ENCODE peak calls at places on chromosomes 7 and 10, in eight cellular contexts. W is H54, A is NCI-H2171 treated with DMSO at 0.1 percent for 48 hours, Q is hippocampal formation, M is NCI-H446, N is GM04504, T is gastrocnemius medialis, X is T-helper 2 cell. I is an unnamed sample.

GRCh38 chr7:25242678-25243077 is 14.4 kb upstream of the NPVF start:
- DNase-seq in T (no peak), Q (no peak), M (no peak), N (no peak), W (no peak), A (no peak), X (no peak), I (no peak)

GRCh38 chr7:92402920-92403759 is 44.1 kb upstream of the GATAD1 start:
- DNase-seq in T (no peak), Q (no peak), N (peak; percentile 28), M (no peak), A (no peak), W (no peak), X (no peak), I (no peak)

GRCh38 chr10:22807238-22807637 is 92.9 kb upstream of the PIP4K2A start:
- DNase-seq in M (no peak), Q (no peak), N (no peak), W (no peak), X (no peak), A (no peak), T (no peak), I (no peak)

GRCh38 chr7:140350056-140350455 is 48.3 kb downstream of the SLC37A3 start:
- DNase-seq in T (no peak), W (no peak), N (no peak), A (no peak), M (no peak), X (no peak), Q (no peak), I (no peak)

GRCh38 chr10:110512461-110513187 is 14.9 kb downstream of the DUSP5 start:
- DNase-seq in M (peak; percentile 60), T (no peak), W (peak; percentile 71), Q (no peak), N (peak; percentile 78), A (no peak), X (no peak), I (no peak)

GRCh38 chr10:75110006-75110632 is 1.3 kb upstream of the SAMD8 start:
- DNase-seq in X (no peak), Q (no peak), M (no peak), A (no peak), N (no peak), T (no peak), W (no peak), I (no peak)

GRCh38 chr7:158020706-158021095 is 566.9 kb downstream of the PTPRN2 start:
- DNase-seq in T (no peak), X (no peak), Q (no peak), M (no peak), N (no peak), W (no peak), A (no peak), I (no peak)

GRCh38 chr10:124088944-124089343 is 4.5 kb downstream of the CHST15 start:
- DNase-seq in A (no peak), X (no peak), Q (no peak), W (no peak), M (no peak), N (no peak), T (peak; percentile 75), I (no peak)

GRCh38 chr7:21603972-21604749 is 61.3 kb downstream of the DNAH11 start:
- DNase-seq in Q (no peak), N (no peak), A (no peak), T (no peak), M (no peak), W (no peak), X (no peak), I (no peak)

GRCh38 chr7:22576941-22577927 is 77.2 kb upstream of the STEAP1B start:
- DNase-seq in Q (no peak), M (no peak), A (no peak), X (no peak), T (peak; percentile 59), N (peak; percentile 97), W (no peak), I (no peak)

GRCh38 chr10:102596506-102596971 is 47.7 kb upstream of the TRIM8 start:
- DNase-seq in T (no peak), W (peak; percentile 65), A (peak; percentile 57), M (peak; percentile 29), N (peak; percentile 29), X (peak; percentile 24), Q (no peak), I (no peak)

GRCh38 chr7:43693687-43694398 is 35.5 kb downstream of the COA1 start:
- DNase-seq in T (no peak), Q (no peak), X (no peak), N (peak; percentile 47), A (no peak), W (peak; percentile 53), M (no peak), I (no peak)

GRCh38 chr10:131195552-131196159 is 115.9 kb downstream of the TCERG1L start:
- DNase-seq in M (no peak), A (no peak), Q (no peak), N (no peak), X (no peak), T (no peak), W (no peak), I (no peak)

GRCh38 chr10:66925896-66926719 is at the start of gene LRRTM3:
- DNase-seq in A (peak; percentile 44), Q (peak; percentile 70), X (peak; percentile 84), M (peak; percentile 41), W (peak; percentile 52), T (no peak), N (peak; percentile 55), I (no peak)

GRCh38 chr10:31129261-31129660 is 97.6 kb upstream of the ZNF438 start:
- DNase-seq in T (no peak), N (peak; percentile 56), M (peak; percentile 76), W (no peak), Q (no peak), A (peak; percentile 57), X (no peak), I (no peak)

GRCh38 chr10:47331954-47332353 is 9.7 kb downstream of the GDF2 start:
- DNase-seq in X (no peak), T (no peak), Q (no peak), A (no peak), N (no peak), M (no peak), W (no peak), I (no peak)

GRCh38 chr7:36084485-36085091 is 68.5 kb upstream of the EEPD1 start:
- DNase-seq in W (no peak), N (peak; percentile 11), X (no peak), Q (no peak), A (peak; percentile 84), T (peak; percentile 46), M (no peak), I (no peak)

GRCh38 chr10:99711129-99711719 is 20.7 kb downstream of the COX15 start:
- DNase-seq in T (no peak), M (peak; percentile 0), Q (no peak), N (no peak), A (peak; percentile 4), X (peak; percentile 57), W (peak; percentile 8), I (peak; percentile 3)

GRCh38 chr7:156434706-156435105 is 205.9 kb upstream of the RNF32 start:
- DNase-seq in M (no peak), N (no peak), W (no peak), X (no peak), Q (no peak), T (no peak), A (no peak), I (no peak)

GRCh38 chr10:24957624-24958435 is 5.4 kb upstream of the PRTFDC1 start:
- DNase-seq in N (peak; percentile 89), W (peak; percentile 42), A (no peak), M (peak; percentile 9), T (peak; percentile 11), X (no peak), Q (no peak), I (no peak)

GRCh38 chr7:101488826-101489572 is 126.3 kb downstream of the COL26A1 start:
- DNase-seq in T (no peak), M (no peak), A (peak; percentile 66), X (no peak), Q (no peak), N (peak; percentile 26), W (no peak), I (no peak)

GRCh38 chr7:8258734-8259133 is 3.2 kb downstream of the ICA1 start:
- DNase-seq in N (no peak), Q (no peak), X (no peak), T (no peak), M (no peak), W (no peak), A (no peak), I (no peak)

GRCh38 chr7:143002106-143002505 is 24.8 kb downstream of the OR9A2 start:
- DNase-seq in T (no peak), W (no peak), N (no peak), X (peak; percentile 16), A (no peak), M (no peak), Q (no peak), I (no peak)

GRCh38 chr10:119488675-119489074 is 53.8 kb downstream of the RGS10 start:
- DNase-seq in T (no peak), N (no peak), A (no peak), M (no peak), X (no peak), Q (no peak), W (no peak), I (no peak)

GRCh38 chr7:106535234-106536026 is 125.5 kb downstream of the CCDC71L start:
- DNase-seq in X (no peak), T (no peak), A (no peak), M (no peak), N (peak; percentile 74), W (no peak), Q (no peak), I (no peak)

GRCh38 chr7:98520356-98520932 is 96.6 kb upstream of the NPTX2 start:
- DNase-seq in N (no peak), A (no peak), W (peak; percentile 19), M (no peak), Q (no peak), T (no peak), X (no peak), I (no peak)

GRCh38 chr10:132688580-132689420 is 97.1 kb downstream of the NKX6-2 start:
- DNase-seq in Q (no peak), X (no peak), A (no peak), N (no peak), T (no peak), W (no peak), M (no peak), I (no peak)

GRCh38 chr10:73911553-73912004 is 647 bp downstream of the PLAU start:
- DNase-seq in N (no peak), M (no peak), Q (no peak), W (no peak), A (no peak), X (no peak), T (no peak), I (no peak)

GRCh38 chr7:47535033-47535703 is 46.7 kb downstream of the TNS3 start:
- DNase-seq in Q (no peak), X (no peak), A (peak; percentile 91), W (no peak), N (no peak), M (no peak), T (no peak), I (no peak)

GRCh38 chr7:151518105-151518780 is 1.5 kb downstream of the RHEB start:
- DNase-seq in Q (no peak), W (peak; percentile 35), X (peak; percentile 73), N (no peak), M (no peak), T (peak; percentile 73), A (peak; percentile 31), I (peak; percentile 18)

GRCh38 chr7:91945476-91945875 is 4.8 kb downstream of the AKAP9 start:
- DNase-seq in Q (no peak), W (no peak), N (peak; percentile 39), A (no peak), X (no peak), T (no peak), M (no peak), I (no peak)

GRCh38 chr10:76126607-76127190 is 695.3 kb downstream of the LRMDA start:
- DNase-seq in M (no peak), Q (no peak), W (no peak), N (no peak), T (no peak), X (no peak), A (no peak), I (no peak)

GRCh38 chr10:101188942-101189341 is 40.3 kb downstream of the LBX1 start:
- DNase-seq in A (no peak), Q (no peak), T (no peak), W (no peak), M (no peak), N (no peak), X (no peak), I (no peak)

GRCh38 chr10:32958992-32959703 is 1.1 kb upstream of the ITGB1 start:
- DNase-seq in M (no peak), N (no peak), Q (no peak), W (no peak), X (peak; percentile 82), T (no peak), A (no peak), I (no peak)